ENCODE peak calls at places on chromosome 6, in nine cellular contexts. Z is kidney; X is pancreas; A is tibial artery; Y is CD8-positive, alpha-beta T cell; C is right cardiac atrium; D is neuronal stem cell; T is fibroblast of pulmonary artery; Q is AG04449. M is an unnamed sample.

GRCh38 chr6:89489078-89489477 is 56.1 kb downstream of the ANKRD6 start:
- DNase-seq in Y (no peak), D (no peak), X (no peak), A (no peak), T (no peak), Z (no peak), C (no peak), Q (no peak), M (no peak)

GRCh38 chr6:134035823-134036296 is 16.6 kb downstream of the SLC2A12 start:
- DNase-seq in Y (no peak), Z (no peak), A (no peak), X (no peak), D (no peak), T (peak; percentile 60), Q (no peak), C (no peak), M (peak; percentile 42)

GRCh38 chr6:101163611-101164010 is 229.9 kb upstream of the GRIK2 start:
- DNase-seq in X (no peak), Z (no peak), C (no peak), A (no peak), Y (no peak), Q (no peak), D (no peak), T (peak; percentile 2), M (no peak)

GRCh38 chr6:49634811-49635159 is 1.9 kb downstream of the RHAG start:
- DNase-seq in Z (no peak), Y (no peak), Q (no peak), D (no peak), X (no peak), C (no peak), A (no peak), T (no peak), M (no peak)

GRCh38 chr6:138307816-138308727 is 69.6 kb upstream of the SMIM28 start:
- DNase-seq in A (peak; percentile 34), X (peak; percentile 48), Z (no peak), T (peak; percentile 13), D (no peak), Y (no peak), Q (no peak), C (peak; percentile 63), M (peak; percentile 81)

GRCh38 chr6:85126448-85127178 is 323.3 kb upstream of the NT5E start:
- DNase-seq in Z (peak; percentile 67), C (peak; percentile 76), D (peak; percentile 57), Y (no peak), Q (no peak), X (no peak), T (peak; percentile 78), A (peak; percentile 57), M (peak; percentile 3)

GRCh38 chr6:169839898-169840631 is 88.6 kb downstream of the ERMARD start:
- DNase-seq in Q (no peak), T (no peak), C (peak; percentile 46), Z (no peak), X (no peak), D (no peak), A (peak; percentile 19), Y (no peak), M (no peak)

GRCh38 chr6:44976677-44977405 is 351.3 kb upstream of the RUNX2 start:
- DNase-seq in Y (no peak), X (no peak), D (no peak), A (no peak), Z (no peak), T (peak; percentile 9), Q (no peak), C (no peak), M (no peak)

GRCh38 chr6:11241793-11242201 is 9.3 kb upstream of the NEDD9 start:
- DNase-seq in Y (no peak), X (peak; percentile 82), C (peak; percentile 92), D (peak; percentile 55), Q (no peak), A (peak; percentile 81), T (peak; percentile 63), Z (peak; percentile 82), M (peak; percentile 69)

GRCh38 chr6:17233531-17233930 is 47.6 kb upstream of the RBM24 start:
- DNase-seq in Q (no peak), C (no peak), Z (no peak), Y (no peak), A (no peak), D (no peak), T (peak; percentile 3), X (no peak), M (no peak)

GRCh38 chr6:90939906-90940305 is 353.0 kb upstream of the MAP3K7 start:
- DNase-seq in D (no peak), Z (no peak), A (no peak), T (no peak), X (no peak), C (no peak), Y (no peak), Q (no peak), M (no peak)

GRCh38 chr6:118080547-118080946 is 173.5 kb downstream of the SLC35F1 start:
- DNase-seq in C (no peak), Y (no peak), Q (no peak), D (no peak), A (no peak), Z (no peak), X (no peak), T (no peak), M (no peak)

GRCh38 chr6:115945806-115946205 is 114.9 kb downstream of the FRK start:
- DNase-seq in X (no peak), Q (no peak), D (no peak), A (no peak), Y (no peak), Z (no peak), T (no peak), C (no peak), M (no peak)

GRCh38 chr6:153613719-153614455 is 425.2 kb upstream of the OPRM1 start:
- DNase-seq in C (no peak), T (no peak), Z (no peak), D (no peak), Q (no peak), Y (no peak), A (no peak), X (no peak), M (no peak)

GRCh38 chr6:106159531-106159940 is 73.4 kb downstream of the PRDM1 start:
- DNase-seq in Y (no peak), Q (peak; percentile 78), X (no peak), C (no peak), D (no peak), Z (no peak), A (no peak), T (peak; percentile 82), M (no peak)

GRCh38 chr6:136225496-136225895 is 24.6 kb downstream of the MTFR2 start:
- DNase-seq in X (no peak), Q (no peak), C (no peak), Z (no peak), A (no peak), T (no peak), Y (no peak), D (no peak), M (no peak)

GRCh38 chr6:136226674-136227377 is 23.3 kb downstream of the MTFR2 start:
- DNase-seq in Q (no peak), A (no peak), D (no peak), Y (no peak), Z (no peak), X (no peak), C (no peak), T (no peak), M (no peak)

GRCh38 chr6:136228811-136229210 is 21.3 kb downstream of the MTFR2 start:
- DNase-seq in D (no peak), X (no peak), Y (no peak), C (no peak), Z (no peak), T (no peak), Q (no peak), A (no peak), M (no peak)

GRCh38 chr6:136230219-136230980 is 19.7 kb downstream of the MTFR2 start:
- DNase-seq in D (no peak), Q (no peak), A (no peak), C (no peak), Z (no peak), T (no peak), X (no peak), Y (no peak), M (no peak)

GRCh38 chr6:136226027-136226673 is 24.0 kb downstream of the MTFR2 start:
- DNase-seq in Y (peak; percentile 19), T (peak; percentile 78), Z (no peak), C (no peak), D (peak; percentile 42), X (peak; percentile 35), Q (no peak), A (peak; percentile 48), M (peak; percentile 49)
- H3K4me3 ChIP-seq in Y (no peak overlapping the region), T (no peak overlapping the region), Z (peak overlapping the region; percentile 78), C (peak overlapping the region; percentile 44), D (no peak overlapping the region), X (no peak overlapping the region), Q (no peak overlapping the region), A (no peak overlapping the region), M (peak overlapping the region; percentile 30)

GRCh38 chr6:14037402-14038277 is 79.9 kb upstream of the CD83 start:
- DNase-seq in Y (no peak), X (no peak), Z (no peak), C (no peak), Q (no peak), A (no peak), D (no peak), T (peak; percentile 45), M (no peak)
- H3K4me3 ChIP-seq in Y (no peak overlapping the region), X (no peak overlapping the region), Z (no peak overlapping the region), C (no peak overlapping the region), Q (no peak overlapping the region), A (no peak overlapping the region), D (no peak overlapping the region), T (no peak overlapping the region), M (no peak overlapping the region)

GRCh38 chr6:149482542-149483261 is 2.1 kb downstream of the ZC3H12D start:
- DNase-seq in A (no peak), C (no peak), Y (no peak), X (no peak), Q (no peak), D (no peak), T (no peak), Z (no peak), M (no peak)

GRCh38 chr6:149483302-149483701 is 1.5 kb downstream of the ZC3H12D start:
- DNase-seq in T (no peak), D (no peak), A (no peak), C (no peak), Q (no peak), Y (no peak), X (no peak), Z (no peak), M (no peak)

GRCh38 chr6:149483849-149484635 is 772 bp downstream of the ZC3H12D start:
- DNase-seq in T (no peak), C (no peak), A (no peak), D (no peak), X (no peak), Y (no peak), Q (no peak), Z (no peak), M (no peak)

GRCh38 chr6:149487316-149487715 is 2.5 kb upstream of the ZC3H12D start:
- DNase-seq in X (no peak), C (no peak), Z (no peak), T (no peak), Y (no peak), A (no peak), D (no peak), Q (no peak), M (no peak)

GRCh38 chr6:149484733-149485700 is at the start of gene ZC3H12D:
- DNase-seq in T (no peak), D (no peak), A (peak; percentile 51), C (peak; percentile 86), Q (no peak), Y (peak; percentile 65), X (no peak), Z (peak; percentile 81), M (no peak)
- H3K4me3 ChIP-seq in T (no peak within 1 kb of the TSS), D (no peak within 1 kb of the TSS), A (no peak within 1 kb of the TSS), C (no peak within 1 kb of the TSS), Q (no peak within 1 kb of the TSS), Y (peak within 1 kb of the TSS; percentile 45), X (no peak within 1 kb of the TSS), Z (peak within 1 kb of the TSS; percentile 18), M (no peak within 1 kb of the TSS)

GRCh38 chr6:30322527-30323501 is 3.9 kb upstream of the TRIM39 start:
- DNase-seq in Y (no peak), X (no peak), A (no peak), Q (peak; percentile 16), C (no peak), Z (no peak), D (no peak), T (peak; percentile 59), M (no peak)
- H3K4me3 ChIP-seq in Y (no peak overlapping the region), X (no peak overlapping the region), A (no peak overlapping the region), Q (no peak overlapping the region), C (no peak overlapping the region), Z (no peak overlapping the region), D (no peak overlapping the region), T (no peak overlapping the region), M (no peak overlapping the region)